ENCODE peak calls at places on chromosomes 7 and 10, in four cellular contexts. E, J, I and V are unnamed samples.

GRCh38 chr10:95282115-95282514 is 8.7 kb downstream of the PDLIM1 start:
- ATAC-seq in E (peak; percentile 70), J (no peak), I (no peak), V (no peak)

GRCh38 chr7:41696323-41696916 is 6.5 kb downstream of the INHBA start:
- ATAC-seq in E (peak; percentile 97), J (no peak), I (no peak), V (no peak)

GRCh38 chr10:61836888-61837747 is 64.4 kb upstream of the ARID5B start:
- ATAC-seq in E (peak; percentile 92), J (no peak), I (no peak), V (no peak)

GRCh38 chr10:73969224-73969811 is 28.6 kb upstream of the VCL start:
- ATAC-seq in E (peak; percentile 20), J (no peak), I (no peak), V (peak; percentile 50)

GRCh38 chr10:78248651-78249464 is 215.2 kb downstream of the RPS24 start:
- ATAC-seq in E (no peak), J (no peak), I (no peak), V (no peak)

GRCh38 chr10:44064987-44065787 is 319.7 kb downstream of the CXCL12 start:
- ATAC-seq in E (no peak), J (peak; percentile 13), I (no peak), V (peak; percentile 3)

GRCh38 chr7:141014091-141014490 is 661 bp downstream of the MRPS33 start:
- ATAC-seq in E (peak; percentile 21), J (peak; percentile 2), I (peak; percentile 1), V (peak; percentile 3)

GRCh38 chr7:114660007-114660406 is 245.4 kb downstream of the FOXP2 start:
- ATAC-seq in E (no peak), J (no peak), I (no peak), V (no peak)

GRCh38 chr7:73831656-73832579 is 1.1 kb downstream of the CLDN4 start:
- ATAC-seq in E (peak; percentile 57), J (no peak), I (no peak), V (no peak)

GRCh38 chr7:76091506-76091905 is 43.6 kb downstream of the MDH2 start:
- ATAC-seq in E (no peak), J (no peak), I (no peak), V (no peak)

GRCh38 chr7:22841954-22842353 is 19.3 kb upstream of the TOMM7 start:
- ATAC-seq in E (peak; percentile 28), J (no peak), I (no peak), V (no peak)

GRCh38 chr10:67239864-67240497 is 314.1 kb downstream of the LRRTM3 start:
- ATAC-seq in E (no peak), J (no peak), I (no peak), V (no peak)

GRCh38 chr7:54812747-54813146 is 53.7 kb upstream of the SEC61G start:
- ATAC-seq in E (no peak), J (no peak), I (no peak), V (no peak)

GRCh38 chr10:57657164-57657765 is 610.4 kb downstream of the IPMK start:
- ATAC-seq in E (peak; percentile 93), J (no peak), I (no peak), V (peak; percentile 65)

GRCh38 chr10:63843107-63843506 is 321.9 kb downstream of the REEP3 start:
- ATAC-seq in E (no peak), J (no peak), I (no peak), V (no peak)

GRCh38 chr7:105279688-105280007 is 109.1 kb downstream of the SRPK2 start:
- ATAC-seq in E (peak; percentile 71), J (no peak), I (no peak), V (no peak)

GRCh38 chr7:128380807-128381130 is 19.3 kb upstream of the PRRT4 start:
- ATAC-seq in E (no peak), J (no peak), I (no peak), V (no peak)